ENCODE peak calls at places on chromosome 20, in seven cellular contexts. Y, K, X, W, U, F and S are unnamed samples.

GRCh38 chr20:32168184-32168910 is 39.2 kb downstream of the PLAGL2 start:
- DNase-seq in X (peak; percentile 13), Y (no peak), U (no peak), K (no peak), F (peak; percentile 70), W (no peak), S (no peak)

GRCh38 chr20:43507150-43508080 is at the start of gene L3MBTL1:
- DNase-seq in F (peak; percentile 83), Y (peak; percentile 40), X (peak; percentile 49), W (peak; percentile 89), U (no peak), K (no peak), S (peak; percentile 26)

GRCh38 chr20:9609892-9610502 is 95.6 kb downstream of the LAMP5 start:
- DNase-seq in W (no peak), Y (peak; percentile 51), F (peak; percentile 73), K (peak; percentile 47), U (peak; percentile 1), X (peak; percentile 65), S (peak; percentile 53)

GRCh38 chr20:63484236-63484635 is 11.8 kb upstream of the KCNQ2 start:
- DNase-seq in F (no peak), X (no peak), Y (no peak), K (no peak), W (no peak), U (no peak), S (no peak)

GRCh38 chr20:61764471-61765020 is 301.1 kb downstream of the TAF4 start:
- DNase-seq in Y (no peak), K (no peak), W (no peak), U (no peak), F (no peak), X (no peak), S (no peak)

GRCh38 chr20:44395963-44396340 is 40.5 kb downstream of the HNF4A start:
- DNase-seq in K (no peak), W (no peak), U (no peak), Y (no peak), F (no peak), X (no peak), S (no peak)

GRCh38 chr20:24208652-24209051 is 220.1 kb upstream of the GGTLC1 start:
- DNase-seq in U (no peak), Y (no peak), K (no peak), X (no peak), F (peak; percentile 65), W (no peak), S (no peak)

GRCh38 chr20:29314294-29314693 is 1943.2 kb upstream of the DEFB115 start:
- DNase-seq in Y (no peak), F (no peak), K (no peak), W (no peak), X (no peak), U (no peak), S (no peak)

GRCh38 chr20:41155267-41155666 is 17.9 kb downstream of the PLCG1 start:
- DNase-seq in W (no peak), X (no peak), U (no peak), Y (no peak), F (no peak), K (no peak), S (no peak)

GRCh38 chr20:53957421-53958172 is 112.8 kb downstream of the BCAS1 start:
- DNase-seq in F (no peak), K (no peak), Y (no peak), X (peak; percentile 80), U (no peak), W (no peak), S (no peak)

GRCh38 chr20:50312682-50313187 is 122.1 kb downstream of the CEBPB start:
- DNase-seq in Y (no peak), F (no peak), U (no peak), K (no peak), W (no peak), X (peak; percentile 82), S (no peak)

GRCh38 chr20:8578191-8578690 is 446.2 kb downstream of the PLCB1 start:
- DNase-seq in K (no peak), U (no peak), W (no peak), Y (no peak), F (no peak), X (no peak), S (no peak)

GRCh38 chr20:50146732-50147662 is 6.5 kb downstream of the PEDS1 start:
- DNase-seq in F (peak; percentile 58), W (peak; percentile 77), Y (no peak), U (peak; percentile 59), X (no peak), K (peak; percentile 38), S (peak; percentile 46)

GRCh38 chr20:57870597-57871236 is 160.9 kb upstream of the PMEPA1 start:
- DNase-seq in Y (no peak), K (no peak), X (no peak), W (no peak), U (no peak), F (no peak), S (no peak)

GRCh38 chr20:37423545-37423944 is 77.6 kb downstream of the SRC start:
- DNase-seq in F (no peak), K (no peak), W (no peak), U (no peak), Y (no peak), X (no peak), S (no peak)

GRCh38 chr20:49644980-49645565 is 68.6 kb downstream of the B4GALT5 start:
- DNase-seq in W (no peak), X (no peak), Y (no peak), U (no peak), F (no peak), K (no peak), S (no peak)

GRCh38 chr20:57909763-57910331 is 200.0 kb upstream of the PMEPA1 start:
- DNase-seq in W (no peak), Y (no peak), X (no peak), U (no peak), K (no peak), F (no peak), S (no peak)

GRCh38 chr20:45235995-45236394 is 14.8 kb downstream of the SEMG2 start:
- DNase-seq in F (peak; percentile 77), K (no peak), Y (no peak), W (peak; percentile 70), X (no peak), U (no peak), S (no peak)

GRCh38 chr20:48340915-48341314 is 486.9 kb downstream of the PREX1 start:
- DNase-seq in K (no peak), F (no peak), W (no peak), X (no peak), Y (no peak), U (no peak), S (no peak)

GRCh38 chr20:52269327-52269726 is 77.7 kb upstream of the ZFP64 start:
- DNase-seq in W (no peak), U (no peak), X (peak; percentile 50), Y (no peak), F (no peak), K (no peak), S (peak; percentile 63)